ENCODE peak calls at places on chromosomes 4 and X, in ten cellular contexts. F is brain microvascular endothelial cell; X is sigmoid colon; J is tibial artery; V is uterus; S is dorsolateral prefrontal cortex; C is H9; G is left ventricle myocardium inferior; M is cardiac muscle cell; U is CD4-positive, alpha-beta T cell. W is an unnamed sample.

GRCh38 chrX:19744231-19744630 is 143.2 kb downstream of the SH3KBP1 start:
- DNase-seq in S (no peak), V (no peak), C (no peak), F (no peak), X (no peak), U (no peak), M (no peak), G (no peak), J (no peak), W (no peak)

GRCh38 chrX:154596290-154596929 is 11.5 kb downstream of the CTAG1A start:
- DNase-seq in C (peak; percentile 87), F (peak; percentile 8), G (no peak), M (peak; percentile 70), X (no peak), U (no peak), J (no peak), V (no peak), S (no peak), W (peak; percentile 83)

GRCh38 chrX:74179071-74179470 is 124.9 kb upstream of the ZCCHC13 start:
- DNase-seq in V (no peak), M (peak; percentile 43), J (no peak), X (no peak), U (no peak), S (no peak), G (no peak), F (no peak), C (no peak), W (no peak)

GRCh38 chr4:6049972-6050371 is 31.7 kb upstream of the C4orf50 start:
- DNase-seq in M (no peak), G (no peak), C (no peak), F (no peak), S (no peak), J (no peak), X (no peak), U (no peak), V (no peak), W (no peak)

GRCh38 chrX:149275836-149276235 is 229.3 kb downstream of the IDS start:
- DNase-seq in M (no peak), F (no peak), X (no peak), U (no peak), J (no peak), S (no peak), G (no peak), V (no peak), C (no peak), W (no peak)

GRCh38 chr4:48109413-48110263 is 24.4 kb downstream of the TXK start:
- DNase-seq in F (peak; percentile 43), S (no peak), M (peak; percentile 48), J (no peak), U (no peak), G (no peak), C (no peak), X (no peak), V (no peak), W (peak; percentile 40)

GRCh38 chr4:122854860-122855259 is 28.2 kb downstream of the FGF2 start:
- DNase-seq in C (no peak), F (no peak), M (no peak), U (no peak), G (no peak), S (peak; percentile 53), V (no peak), X (no peak), J (peak; percentile 30), W (no peak)

GRCh38 chr4:2928242-2929155 is 34.7 kb downstream of the NOP14 start:
- DNase-seq in G (no peak), F (no peak), C (peak; percentile 39), J (peak; percentile 16), U (no peak), V (peak; percentile 9), S (peak; percentile 34), M (no peak), X (no peak), W (no peak)

GRCh38 chr4:27412617-27413016 is 552.0 kb downstream of the STIM2 start:
- DNase-seq in X (no peak), F (no peak), V (no peak), G (no peak), S (no peak), J (no peak), U (no peak), M (no peak), C (no peak), W (peak; percentile 19)

GRCh38 chr4:87589531-87589930 is 18.8 kb upstream of the DSPP start:
- DNase-seq in J (no peak), F (peak; percentile 89), M (peak; percentile 93), X (no peak), V (no peak), C (no peak), S (no peak), U (no peak), G (no peak), W (peak; percentile 56)

GRCh38 chr4:26866203-26866602 is 5.6 kb downstream of the STIM2 start:
- DNase-seq in U (no peak), M (no peak), J (no peak), X (no peak), C (no peak), G (no peak), V (no peak), F (no peak), S (no peak), W (no peak)

GRCh38 chrX:93420090-93420489 is 253.3 kb downstream of the NAP1L3 start:
- DNase-seq in J (no peak), C (no peak), S (no peak), X (no peak), V (no peak), U (no peak), M (no peak), G (no peak), F (no peak), W (no peak)

GRCh38 chr4:89657931-89658700 is 178.8 kb downstream of the SNCA start:
- DNase-seq in C (no peak), M (peak; percentile 67), U (no peak), G (no peak), S (no peak), V (no peak), F (peak; percentile 9), X (no peak), J (no peak), W (no peak)

GRCh38 chr4:185541251-185541671 is 6.0 kb upstream of the PDLIM3 start:
- DNase-seq in G (peak; percentile 64), V (peak; percentile 70), C (no peak), F (no peak), M (peak; percentile 87), X (peak; percentile 77), J (peak; percentile 78), U (no peak), S (no peak), W (no peak)
- H3K27ac ChIP-seq in G (peak overlapping the region; percentile 59), V (peak overlapping the region; percentile 85), C (no peak overlapping the region), F (no peak overlapping the region), M (no peak overlapping the region), X (peak overlapping the region; percentile 71), J (peak overlapping the region; percentile 69), U (no peak overlapping the region), S (peak overlapping the region; percentile 12), W (no peak overlapping the region)

DNA sequence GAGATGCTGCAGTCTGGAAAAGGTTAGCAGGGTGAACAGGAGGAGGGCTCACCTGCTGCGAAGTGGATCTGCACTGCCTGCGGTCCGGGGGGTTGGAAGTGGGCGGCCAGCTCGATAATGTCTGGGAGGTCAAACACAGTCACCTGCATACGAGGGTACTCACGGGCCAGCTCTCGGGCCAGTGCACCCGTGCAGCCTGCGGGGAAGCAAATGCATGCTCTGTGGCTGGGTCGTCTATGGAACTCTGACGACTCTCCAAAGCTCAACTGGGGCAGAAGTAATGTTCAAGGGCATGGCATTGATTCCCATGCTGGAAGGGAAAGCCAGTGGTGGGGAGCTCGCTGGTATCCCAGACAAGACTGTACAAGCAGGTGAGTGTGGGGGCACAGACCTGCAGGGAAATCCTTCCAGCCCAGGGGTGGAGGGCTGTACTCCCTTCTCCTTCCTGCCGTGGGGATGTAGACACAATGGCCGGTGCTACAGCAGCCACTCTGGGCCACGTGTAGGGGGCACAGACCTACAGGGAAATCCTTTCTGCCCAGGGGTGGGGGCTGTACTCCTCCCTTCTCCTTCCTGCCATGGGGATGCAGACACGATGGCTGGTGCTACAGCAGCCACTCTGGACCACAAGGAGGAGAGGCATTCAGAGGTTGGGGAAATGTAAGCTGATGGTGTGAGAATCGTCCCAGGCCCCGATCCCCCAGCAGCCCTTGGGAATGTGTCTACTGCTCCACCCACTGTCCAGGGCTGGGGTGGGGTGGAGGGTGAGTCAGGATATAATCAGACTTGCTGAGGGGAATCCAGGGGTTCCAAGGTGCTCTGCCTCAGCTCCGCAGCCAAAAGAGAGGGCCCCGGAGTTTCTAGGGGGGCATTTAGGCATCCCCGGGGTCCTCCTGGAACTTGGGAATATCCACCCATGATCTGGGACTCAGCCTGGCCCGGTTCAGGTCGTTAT is 26.3 kb upstream of the SLC25A6 start:
- DNase-seq in C (no peak), X (peak; percentile 56), G (no peak), U (no peak), F (no peak), S (peak; percentile 35), V (no peak), M (no peak), J (no peak), W (no peak)
- TF ChIP-seq CTCF in C (no peak), X (no peak), G (no peak), U (no peak), F (no peak), S (no peak), V (no peak), M (no peak), J (no peak), W (no peak)

DNA sequence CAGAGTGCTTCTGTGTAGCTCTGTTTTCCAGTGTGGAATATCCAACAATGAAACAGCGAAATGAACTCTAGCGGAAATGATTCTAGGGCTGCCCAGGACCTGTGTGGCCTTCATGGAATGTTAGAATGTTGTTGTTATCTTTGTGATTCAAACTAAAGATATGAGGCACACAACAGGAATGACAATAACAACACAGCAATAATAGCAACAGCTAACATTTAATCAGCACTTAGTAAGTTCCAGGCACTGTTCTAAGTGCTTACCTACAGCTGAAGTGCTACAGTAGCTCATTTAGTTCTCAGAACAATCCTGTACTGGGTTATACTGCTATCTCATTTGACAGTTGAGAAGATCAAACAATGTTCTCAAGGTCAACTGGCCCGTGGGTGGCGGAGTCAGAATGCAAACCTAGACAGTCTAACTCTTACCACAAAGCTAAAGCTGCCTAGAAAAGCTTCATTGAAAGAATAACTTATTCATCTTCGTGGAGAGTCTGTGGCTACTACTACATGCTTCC is 63.7 kb downstream of the MAML3 start:
- DNase-seq in G (no peak), V (no peak), J (no peak), C (no peak), U (no peak), S (no peak), X (no peak), F (peak; percentile 63), M (peak; percentile 34), W (no peak)
- H3K27ac ChIP-seq in G (no peak overlapping the region), V (no peak overlapping the region), J (no peak overlapping the region), C (no peak overlapping the region), U (no peak overlapping the region), S (no peak overlapping the region), X (no peak overlapping the region), F (peak overlapping the region; percentile 80), M (no peak overlapping the region), W (no peak overlapping the region)

DNA sequence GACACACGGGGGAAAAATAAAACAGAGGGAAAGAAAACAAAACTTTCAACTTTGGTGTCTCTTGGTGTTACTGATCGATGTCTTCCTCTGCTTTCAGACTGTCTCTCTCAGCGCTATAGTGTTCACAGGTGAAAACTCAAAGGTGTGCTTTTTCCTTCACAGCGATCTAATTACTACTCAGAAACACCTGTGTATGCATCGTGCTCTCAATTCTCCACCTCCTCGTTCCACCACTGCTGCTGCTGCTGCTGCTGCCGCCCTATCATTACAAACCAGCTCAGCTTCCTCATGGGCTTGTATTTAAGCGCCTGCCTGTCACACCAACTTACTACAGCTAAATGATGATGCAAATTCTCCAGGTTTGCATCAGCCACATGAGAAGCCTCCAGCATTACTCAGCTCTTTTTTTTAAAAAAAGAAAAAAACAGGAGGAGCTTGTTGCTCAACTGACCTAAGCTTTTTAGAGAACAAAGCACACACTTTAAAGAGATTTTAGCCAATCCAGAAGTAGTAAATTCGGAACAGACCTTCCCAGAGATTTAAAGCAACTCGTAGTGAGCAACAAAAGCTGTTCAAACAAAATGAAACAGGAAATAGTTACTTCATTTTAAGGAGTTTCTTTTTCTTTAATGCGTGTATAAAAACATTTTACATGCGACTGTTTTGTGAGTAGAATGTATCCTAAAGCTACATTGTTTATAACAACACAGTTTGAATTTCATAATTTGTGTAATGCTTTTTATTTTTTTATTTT is at the start of gene SLC7A11:
- DNase-seq in U (peak; percentile 1), C (peak; percentile 91), M (peak; percentile 99), X (no peak), V (peak; percentile 19), J (peak; percentile 28), S (no peak), G (no peak), F (peak; percentile 98), W (peak; percentile 66)
- TF ChIP-seq CTCF in U (no peak), C (no peak), M (no peak), X (no peak), V (no peak), J (no peak), S (peak; percentile 3), G (no peak), F (no peak), W (no peak)

W was measured in RWPE1.